ENCODE peak calls at places on chromosomes 13 and 19, in nine cellular contexts. D is lower lobe of right lung, J is breast epithelium, L is fibroblast of the aortic adventitia, K is Peyer's patch, Y is small intestine, M is testis, A is psoas muscle, G is kidney. Z is an unnamed sample.

GRCh38 chr13:97121894-97122293 is 100.2 kb upstream of the MBNL2 start:
- DNase-seq in K (no peak), M (no peak), G (no peak), L (peak), J (no peak), D (no peak), Y (peak), A (no peak), Z (no peak)

GRCh38 chr19:48644839-48645651 is 942 bp downstream of the CA11 start:
- DNase-seq in G (peak), Y (peak), J (peak), K (peak), L (peak), A (peak), D (peak), M (peak), Z (peak)

GRCh38 chr13:50222569-50223332 is 207.5 kb downstream of the KCNRG start:
- DNase-seq in K (peak), D (peak), G (peak), J (peak), L (peak), M (peak), Y (no peak), A (peak), Z (peak)

GRCh38 chr19:6718741-6719539 is 1.5 kb downstream of the C3 start:
- DNase-seq in Y (no peak), G (peak), K (peak), J (no peak), M (peak), L (peak), A (peak), D (peak), Z (peak)

GRCh38 chr19:36771275-36772231 is 1.1 kb downstream of the ZNF850 start:
- DNase-seq in L (peak), J (peak), D (peak), M (peak), G (peak), K (peak), Y (peak), A (peak), Z (peak)

GRCh38 chr13:111382411-111382810 is 62.0 kb downstream of the TEX29 start:
- DNase-seq in G (no peak), J (no peak), M (no peak), K (no peak), A (no peak), Y (no peak), L (no peak), D (no peak), Z (no peak)

GRCh38 chr19:604355-604754 is 14.7 kb downstream of the HCN2 start:
- DNase-seq in L (no peak), J (no peak), A (no peak), D (no peak), G (no peak), K (no peak), Y (no peak), M (peak), Z (no peak)

GRCh38 chr13:32267836-32268439 is 47.2 kb downstream of the ZAR1L start:
- DNase-seq in D (no peak), K (peak), L (no peak), A (no peak), G (no peak), Y (peak), J (no peak), M (no peak), Z (no peak)

GRCh38 chr19:47146920-47147319 is 16.3 kb downstream of the SAE1 start:
- DNase-seq in L (no peak), M (no peak), J (no peak), K (no peak), G (no peak), D (no peak), A (no peak), Y (no peak), Z (no peak)

GRCh38 chr19:40033989-40034560 is 22.0 kb downstream of the ZNF780B start:
- DNase-seq in M (no peak), J (no peak), Y (no peak), K (no peak), D (no peak), A (no peak), G (no peak), L (no peak), Z (no peak)
- H3K4me3 ChIP-seq in M (no peak), J (no peak), Y (no peak), K (no peak), D (no peak), A (no peak), G (no peak), L (no peak), Z (no peak)

GRCh38 chr13:40484101-40484800 is 182.2 kb downstream of the FOXO1 start:
- DNase-seq in G (no peak), D (no peak), L (no peak), K (no peak), Y (no peak), M (no peak), A (no peak), J (no peak), Z (no peak)
- H3K4me3 ChIP-seq in G (no peak), D (no peak), L (no peak), K (no peak), Y (no peak), M (no peak), A (no peak), J (no peak), Z (no peak)

DNA sequence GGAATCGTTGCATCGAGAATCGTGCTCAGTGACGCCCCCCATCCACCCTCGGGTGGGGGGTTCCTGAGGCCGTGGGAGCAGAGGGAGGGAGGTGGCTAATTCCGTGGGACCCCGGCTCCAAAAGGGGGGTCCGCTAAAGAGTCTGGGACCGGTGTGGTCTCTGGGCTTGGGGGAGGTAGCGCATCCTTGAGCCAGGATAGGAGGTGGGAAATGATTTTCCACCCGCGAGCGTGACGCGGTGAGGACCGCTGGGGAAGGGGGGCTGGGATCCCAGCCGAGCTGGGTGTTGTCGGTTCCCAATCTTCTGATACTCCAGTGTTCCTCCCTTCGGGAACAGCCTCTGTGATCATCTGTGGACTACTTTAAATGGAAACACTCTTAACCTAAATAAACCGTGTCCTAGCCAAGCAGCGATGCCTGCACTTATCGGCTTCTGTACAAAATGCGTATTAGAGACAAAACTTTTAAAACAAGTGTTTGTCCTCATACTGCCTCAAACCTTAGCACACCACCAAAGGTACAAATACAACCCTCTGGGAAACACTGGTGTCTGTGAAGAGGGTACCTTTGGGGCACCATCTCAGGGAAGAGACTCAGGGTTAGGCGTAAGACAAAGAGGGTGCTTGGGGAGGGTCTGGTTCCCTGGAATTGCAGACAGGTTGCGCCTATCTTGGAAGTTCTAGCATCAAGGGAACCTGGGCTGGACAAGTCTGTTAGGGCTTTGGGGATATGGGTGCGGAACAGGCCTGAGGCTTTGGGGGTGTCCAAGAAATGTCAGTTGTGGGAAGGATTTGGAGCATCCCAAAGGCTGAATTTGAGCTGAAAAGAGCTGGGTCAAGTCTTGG is 16.0 kb downstream of the KCNC3 start:
- DNase-seq in Y (no peak), J (no peak), L (no peak), M (no peak), K (no peak), A (no peak), D (no peak), G (no peak), Z (peak)
- H3K4me3 ChIP-seq in Y (no peak), J (peak), L (no peak), M (no peak), K (no peak), A (no peak), D (no peak), G (no peak), Z (no peak)

GRCh38 chr13:27360562-27360961 is 63.9 kb upstream of the GTF3A start:
- DNase-seq in J (no peak), M (no peak), G (no peak), D (no peak), K (no peak), Y (no peak), A (no peak), L (no peak), Z (no peak)

GRCh38 chr13:27367570-27367969 is 56.8 kb upstream of the GTF3A start:
- DNase-seq in L (no peak), G (no peak), M (no peak), Y (no peak), D (no peak), K (no peak), A (no peak), J (no peak), Z (no peak)

GRCh38 chr13:27359203-27359821 is 65.1 kb upstream of the GTF3A start:
- DNase-seq in G (no peak), D (peak), M (peak), J (peak), K (peak), L (peak), Y (peak), A (peak), Z (peak)

GRCh38 chr13:27358420-27358819 is 66.0 kb upstream of the GTF3A start:
- DNase-seq in G (no peak), K (no peak), L (no peak), Y (no peak), A (no peak), M (no peak), D (no peak), J (no peak), Z (no peak)

GRCh38 chr13:27362064-27362751 is 62.2 kb upstream of the GTF3A start:
- DNase-seq in M (peak), K (peak), J (peak), L (peak), D (peak), G (peak), A (peak), Y (peak), Z (peak)
- H3K4me3 ChIP-seq in M (peak), K (peak), J (peak), L (peak), D (peak), G (peak), A (peak), Y (no peak), Z (no peak)

DNA sequence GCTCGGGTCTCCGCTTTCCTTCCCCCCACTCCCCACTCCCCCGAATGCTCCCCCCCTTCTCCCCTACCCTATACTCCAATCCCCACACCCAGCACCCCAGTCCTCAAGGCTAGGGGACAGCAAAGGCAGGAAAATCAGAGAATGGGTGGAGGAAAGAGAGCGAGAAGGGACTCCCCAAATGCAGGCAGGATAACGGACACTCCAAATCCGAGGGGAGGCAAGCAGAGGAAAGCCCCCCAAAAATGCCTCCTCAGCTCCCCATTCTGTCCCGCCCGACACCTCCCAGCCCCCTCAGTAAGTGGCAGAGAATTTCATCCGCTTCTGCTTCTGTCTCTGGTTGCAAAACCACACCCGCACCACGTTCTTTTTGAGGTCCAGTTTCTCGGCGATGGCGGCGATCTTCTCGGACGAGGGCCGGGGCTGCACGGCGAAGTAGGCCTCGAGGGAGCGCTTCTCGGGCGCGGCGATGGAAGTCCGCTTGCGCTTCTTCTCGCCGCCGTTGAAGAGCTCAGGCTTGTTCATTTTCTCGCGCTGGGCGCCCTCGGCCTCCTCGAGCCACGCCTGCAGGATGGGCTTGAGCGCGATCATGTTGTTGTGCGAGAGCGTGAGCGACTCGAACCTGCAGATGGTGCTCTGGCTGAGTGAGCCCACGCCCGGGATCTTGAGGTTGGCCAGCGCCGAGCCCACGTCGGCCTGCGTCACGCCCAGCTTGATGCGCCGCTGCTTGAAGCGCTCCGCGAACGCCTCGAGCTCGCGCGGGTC is 2.0 kb downstream of the POU4F1 start:
- DNase-seq in D (no peak), K (no peak), J (no peak), G (peak), L (no peak), M (peak), A (no peak), Y (no peak), Z (no peak)
- H3K4me3 ChIP-seq in D (peak), K (peak), J (peak), G (no peak), L (no peak), M (peak), A (peak), Y (no peak), Z (no peak)

GRCh38 chr13:51921790-51922740 is 60.3 kb downstream of the CCDC70 start:
- DNase-seq in K (no peak), Y (no peak), M (no peak), A (no peak), D (no peak), J (no peak), G (no peak), L (no peak), Z (no peak)
- H3K4me3 ChIP-seq in K (no peak), Y (no peak), M (no peak), A (no peak), D (no peak), J (no peak), G (no peak), L (no peak), Z (no peak)

GRCh38 chr19:55085923-55086715 is 10.4 kb downstream of the EPS8L1 start:
- DNase-seq in A (no peak), M (no peak), Y (no peak), D (no peak), K (no peak), G (peak), J (no peak), L (no peak), Z (no peak)
- H3K4me3 ChIP-seq in A (peak), M (peak), Y (no peak), D (peak), K (peak), G (no peak), J (peak), L (peak), Z (no peak)

DNA sequence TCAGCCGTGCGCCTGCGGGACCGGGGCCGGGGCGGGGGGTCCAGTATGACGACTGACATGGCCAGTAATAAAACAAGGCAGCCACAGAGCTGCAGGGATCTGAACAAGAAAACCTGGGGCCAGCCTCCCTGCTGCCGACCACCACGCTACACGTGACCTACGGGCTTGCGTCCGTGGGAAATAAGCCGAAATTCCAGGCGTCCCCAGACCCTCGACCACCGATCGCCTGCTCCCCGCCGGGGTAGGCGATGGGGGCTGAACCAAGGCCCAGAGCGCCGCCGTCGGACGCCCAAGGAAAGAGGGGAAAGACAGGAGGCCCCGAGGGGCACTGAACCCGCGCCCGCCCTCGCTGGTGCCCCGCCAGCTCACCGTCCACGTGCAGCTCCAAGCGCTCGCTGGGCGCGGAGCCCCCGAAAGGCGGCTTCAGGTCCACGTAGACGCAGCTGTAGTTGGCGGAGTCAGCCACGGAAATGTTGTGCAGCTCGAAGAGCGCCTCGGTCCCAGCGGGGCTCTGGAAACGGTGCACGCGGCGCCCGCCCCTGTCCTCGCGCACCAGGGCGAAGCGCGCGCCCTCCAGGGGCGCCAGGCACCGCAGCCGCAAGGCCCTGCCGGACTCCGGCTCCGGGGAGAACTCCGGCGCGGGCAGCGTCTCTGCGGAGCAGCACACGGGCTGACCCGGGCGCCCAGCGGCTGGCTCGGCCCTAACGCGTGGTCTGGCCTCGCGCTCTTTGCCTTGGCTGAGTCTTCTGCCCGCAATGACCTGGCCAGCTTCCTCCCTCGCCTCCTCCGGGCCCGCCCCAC is 3.1 kb downstream of the A1BG start:
- DNase-seq in J (no peak), L (peak), D (peak), G (peak), M (no peak), Y (no peak), K (no peak), A (no peak), Z (no peak)
- H3K4me3 ChIP-seq in J (peak), L (no peak), D (peak), G (no peak), M (no peak), Y (no peak), K (peak), A (no peak), Z (no peak)

GRCh38 chr13:43368003-43368402 is 344.6 kb downstream of the DNAJC15 start:
- DNase-seq in K (no peak), D (no peak), M (no peak), L (peak), G (no peak), A (no peak), J (no peak), Y (peak), Z (no peak)
- H3K4me3 ChIP-seq in K (peak), D (peak), M (no peak), L (no peak), G (peak), A (peak), J (peak), Y (peak), Z (no peak)

DNA sequence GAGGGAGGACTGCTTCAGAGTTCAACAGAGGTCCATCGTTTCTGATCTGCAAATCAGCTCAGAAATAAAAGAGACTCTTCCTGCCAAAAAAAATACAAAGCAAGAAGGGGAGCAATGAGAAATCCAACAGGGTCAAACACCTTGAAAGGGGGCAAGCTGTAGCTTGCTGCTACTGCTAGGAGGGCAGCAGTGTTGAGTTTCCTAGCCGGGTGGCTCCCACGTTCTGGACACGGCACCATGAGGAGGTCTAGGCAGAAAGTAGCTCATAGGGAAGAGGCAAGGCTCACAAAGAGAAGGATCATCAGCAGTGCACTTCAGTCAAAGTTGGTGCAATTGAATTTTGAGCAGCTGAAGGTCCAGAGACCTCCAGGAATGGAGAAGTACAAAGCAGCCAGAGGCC is 75.3 kb downstream of the FOXO1 start:
- DNase-seq in L (no peak), D (no peak), A (no peak), M (no peak), K (no peak), Y (no peak), J (no peak), G (no peak), Z (no peak)
- H3K4me3 ChIP-seq in L (no peak), D (no peak), A (peak), M (no peak), K (no peak), Y (no peak), J (no peak), G (no peak), Z (no peak)

Z was measured in mucosa of descending colon.